ENCODE peak calls at places on chromosomes 11 and 22, in four cellular contexts. W, H, R and P are unnamed samples.

GRCh38 chr11:59191095-59191494 is 19.2 kb downstream of the DTX4 start:
- DNase-seq in W (no peak), H (no peak), R (no peak), P (no peak)

GRCh38 chr11:58958500-58958899 is 19.2 kb downstream of the GLYATL1 start:
- DNase-seq in W (peak), H (no peak), R (peak), P (peak)

GRCh38 chr22:45212306-45212709 is 28.4 kb downstream of the KIAA0930 start:
- DNase-seq in W (no peak), H (no peak), R (no peak), P (no peak)

GRCh38 chr11:59967677-59968394 is 4.0 kb downstream of the OOSP4A start:
- DNase-seq in W (no peak), H (no peak), R (no peak), P (no peak)

GRCh38 chr11:63837719-63838118 is 1.2 kb upstream of the MARK2 start:
- DNase-seq in W (no peak), H (no peak), R (no peak), P (no peak)

GRCh38 chr11:32435947-32436750 is 810 bp upstream of the WT1 start:
- DNase-seq in W (no peak), H (no peak), R (no peak), P (no peak)

GRCh38 chr22:49546811-49547585 is 280.7 kb downstream of the BRD1 start:
- DNase-seq in W (no peak), H (no peak), R (no peak), P (no peak)

GRCh38 chr11:68998390-68998911 is 14.6 kb downstream of the MRGPRF start:
- DNase-seq in W (no peak), H (no peak), R (peak), P (no peak)

GRCh38 chr11:8839957-8840945 is 70.7 kb upstream of the AKIP1 start:
- DNase-seq in W (no peak), H (no peak), R (peak), P (peak)

GRCh38 chr22:37273846-37274225 is 8.5 kb upstream of the CYTH4 start:
- DNase-seq in W (no peak), H (no peak), R (no peak), P (no peak)

GRCh38 chr22:35842954-35843353 is 125.3 kb downstream of the APOL5 start:
- DNase-seq in W (peak), H (peak), R (peak), P (peak)

GRCh38 chr22:36764060-36764459 is 11.9 kb downstream of the IFT27 start:
- DNase-seq in W (no peak), H (no peak), R (peak), P (no peak)

GRCh38 chr11:104620991-104621390 is 277.3 kb downstream of the CASP12 start:
- DNase-seq in W (no peak), H (no peak), R (no peak), P (no peak)

GRCh38 chr11:123238297-123238696 is 43.2 kb upstream of the CLMP start:
- DNase-seq in W (no peak), H (no peak), R (no peak), P (no peak)

GRCh38 chr11:45400594-45400993 is 114.5 kb upstream of the SYT13 start:
- DNase-seq in W (no peak), H (no peak), R (no peak), P (no peak)

GRCh38 chr22:36753916-36754315 is 22.0 kb downstream of the IFT27 start:
- DNase-seq in W (no peak), H (no peak), R (no peak), P (no peak)

GRCh38 chr11:4038973-4039372 is 55.6 kb upstream of the RRM1 start:
- DNase-seq in W (no peak), H (no peak), R (no peak), P (no peak)

GRCh38 chr11:105732611-105733010 is 122.7 kb downstream of the GRIA4 start:
- DNase-seq in W (no peak), H (no peak), R (no peak), P (no peak)

GRCh38 chr11:92886243-92886905 is 83.1 kb upstream of the MTNR1B start:
- DNase-seq in W (peak), H (peak), R (no peak), P (peak)

GRCh38 chr11:16191852-16192240 is 164.5 kb downstream of the SOX6 start:
- DNase-seq in W (no peak), H (no peak), R (no peak), P (no peak)